ENCODE peak calls at places on chromosomes 13 and 19, in nine cellular contexts. I, W, H, Y, G, E, X, V and K are unnamed samples.

GRCh38 chr13:60335531-60335930 is 61.5 kb upstream of the TDRD3 start:
- DNase-seq in I (no peak), W (no peak), H (no peak), Y (peak; percentile 23), G (peak; percentile 12), E (no peak), X (no peak), V (peak; percentile 35), K (peak; percentile 30)

GRCh38 chr19:3950871-3951861 is 18.3 kb downstream of the NMRK2 start:
- DNase-seq in I (peak; percentile 45), W (peak; percentile 64), H (no peak), Y (no peak), G (no peak), E (no peak), X (peak; percentile 87), V (no peak), K (no peak)

GRCh38 chr13:77042566-77043177 is 15.7 kb upstream of the FBXL3 start:
- DNase-seq in I (no peak), W (no peak), H (no peak), Y (no peak), G (no peak), E (no peak), X (no peak), V (no peak), K (no peak)

GRCh38 chr19:42422576-42423461 is 4.4 kb downstream of the LIPE start:
- DNase-seq in I (no peak), W (no peak), H (no peak), Y (no peak), G (no peak), E (no peak), X (no peak), V (peak; percentile 22), K (no peak)

GRCh38 chr19:6521718-6522646 is 8.8 kb upstream of the TNFSF9 start:
- DNase-seq in I (no peak), W (no peak), H (no peak), Y (peak; percentile 45), G (no peak), E (peak; percentile 88), X (peak; percentile 63), V (no peak), K (peak; percentile 36)

GRCh38 chr19:2495130-2495641 is 19.3 kb downstream of the GADD45B start:
- DNase-seq in I (peak; percentile 89), W (no peak), H (peak; percentile 96), Y (peak; percentile 42), G (no peak), E (no peak), X (no peak), V (peak; percentile 58), K (peak; percentile 69)

GRCh38 chr13:25806304-25806974 is 245.4 kb downstream of the SHISA2 start:
- DNase-seq in I (no peak), W (no peak), H (no peak), Y (no peak), G (peak; percentile 67), E (no peak), X (no peak), V (peak; percentile 21), K (no peak)

GRCh38 chr19:3366104-3366760 is at the start of gene NFIC:
- DNase-seq in I (peak; percentile 88), W (peak; percentile 77), H (peak; percentile 95), Y (peak; percentile 84), G (peak; percentile 74), E (no peak), X (peak; percentile 92), V (peak; percentile 89), K (peak; percentile 87)

GRCh38 chr19:15479391-15480345 is at the start of gene PGLYRP2:
- DNase-seq in I (no peak), W (no peak), H (no peak), Y (no peak), G (no peak), E (no peak), X (no peak), V (no peak), K (peak; percentile 14)

GRCh38 chr13:79782541-79783216 is 301.7 kb downstream of the NDFIP2 start:
- DNase-seq in I (peak; percentile 51), W (peak; percentile 10), H (no peak), Y (no peak), G (peak; percentile 86), E (peak; percentile 58), X (no peak), V (peak; percentile 74), K (peak; percentile 87)

GRCh38 chr13:73983109-73983508 is 151.1 kb downstream of the KLF12 start:
- DNase-seq in I (no peak), W (no peak), H (no peak), Y (no peak), G (no peak), E (no peak), X (no peak), V (no peak), K (peak; percentile 18)

GRCh38 chr13:22278336-22278929 is 607.6 kb downstream of the FGF9 start:
- DNase-seq in I (peak; percentile 39), W (no peak), H (no peak), Y (peak; percentile 12), G (no peak), E (no peak), X (peak; percentile 5), V (peak; percentile 0), K (no peak)
- TF ChIP-seq CTCF in I (peak; percentile 17), W (no peak), H (no peak), Y (peak; percentile 25), G (peak; percentile 6), E (peak; percentile 64), X (peak; percentile 11), V (no peak), K (no peak)

GRCh38 chr19:13134626-13135025 is 15.5 kb downstream of the STX10 start:
- DNase-seq in I (no peak), W (no peak), H (no peak), Y (no peak), G (no peak), E (no peak), X (no peak), V (no peak), K (no peak)

GRCh38 chr19:13130886-13131490 is 12.9 kb downstream of the NACC1 start:
- DNase-seq in I (no peak), W (no peak), H (no peak), Y (no peak), G (no peak), E (no peak), X (no peak), V (no peak), K (no peak)

GRCh38 chr19:13132471-13133166 is 14.6 kb downstream of the NACC1 start:
- DNase-seq in I (no peak), W (no peak), H (no peak), Y (peak; percentile 78), G (peak; percentile 84), E (no peak), X (no peak), V (peak; percentile 48), K (peak; percentile 33)

GRCh38 chr19:13135068-13136062 is 14.8 kb downstream of the STX10 start:
- DNase-seq in I (no peak), W (no peak), H (no peak), Y (no peak), G (no peak), E (no peak), X (no peak), V (no peak), K (no peak)

GRCh38 chr19:13133241-13133870 is 15.3 kb downstream of the NACC1 start:
- DNase-seq in I (no peak), W (no peak), H (no peak), Y (no peak), G (no peak), E (no peak), X (no peak), V (no peak), K (no peak)
- TF ChIP-seq CTCF in I (no peak), W (no peak), H (no peak), Y (no peak), G (no peak), E (no peak), X (no peak), V (no peak), K (no peak)

DNA sequence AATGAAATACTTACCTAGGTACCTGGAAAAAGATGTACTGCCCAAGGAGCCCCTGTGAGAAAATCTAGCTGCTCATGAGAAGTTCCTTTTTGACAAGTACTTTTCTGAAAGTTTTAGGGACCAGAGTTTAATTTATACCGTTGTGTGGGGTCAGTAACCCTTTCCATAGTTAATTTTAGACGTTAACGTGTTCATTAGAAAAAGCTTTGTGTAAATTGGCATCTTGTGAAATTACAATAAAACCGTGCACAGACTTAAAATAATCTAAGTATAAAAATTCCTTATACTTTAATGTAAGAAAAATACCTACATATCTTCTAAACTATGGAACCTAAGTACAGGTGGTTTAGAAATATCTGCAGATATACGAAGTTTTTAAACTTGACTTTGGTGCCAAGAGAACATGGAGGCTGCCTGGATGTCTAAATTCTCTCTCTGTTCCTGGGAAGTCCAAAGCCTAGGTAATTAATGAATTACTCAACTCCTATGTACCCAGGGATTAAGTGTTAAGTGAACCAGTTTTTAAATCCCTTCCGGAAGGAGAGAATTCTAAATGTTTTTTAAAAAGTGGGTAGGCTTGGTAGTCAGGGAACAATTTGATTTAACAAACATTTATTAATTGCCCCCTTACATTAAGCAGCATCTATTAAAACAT is 50.2 kb upstream of the PDX1 start:
- DNase-seq in I (no peak), W (no peak), H (no peak), Y (no peak), G (no peak), E (no peak), X (no peak), V (no peak), K (no peak)
- TF ChIP-seq CTCF in I (no peak), W (no peak), H (no peak), Y (no peak), G (no peak), E (no peak), X (no peak), V (no peak), K (no peak)

GRCh38 chr19:44581288-44581687 is 32.1 kb upstream of the IGSF23 start:
- DNase-seq in I (no peak), W (no peak), H (peak; percentile 6), Y (no peak), G (no peak), E (no peak), X (no peak), V (no peak), K (no peak)

GRCh38 chr19:44585371-44586141 is 27.8 kb upstream of the IGSF23 start:
- DNase-seq in I (no peak), W (no peak), H (peak; percentile 32), Y (peak; percentile 42), G (peak; percentile 49), E (no peak), X (no peak), V (peak; percentile 49), K (peak; percentile 61)

GRCh38 chr19:44579663-44580365 is 33.5 kb upstream of the IGSF23 start:
- DNase-seq in I (no peak), W (no peak), H (no peak), Y (no peak), G (no peak), E (no peak), X (no peak), V (no peak), K (no peak)

GRCh38 chr19:44580366-44580895 is 32.9 kb upstream of the IGSF23 start:
- DNase-seq in I (no peak), W (no peak), H (peak; percentile 74), Y (no peak), G (no peak), E (no peak), X (no peak), V (no peak), K (no peak)

GRCh38 chr19:44582581-44583265 is 30.6 kb upstream of the IGSF23 start:
- DNase-seq in I (peak; percentile 62), W (peak; percentile 53), H (peak; percentile 69), Y (peak; percentile 31), G (no peak), E (no peak), X (peak; percentile 73), V (peak; percentile 46), K (peak; percentile 48)
- TF ChIP-seq CTCF in I (peak; percentile 24), W (peak; percentile 85), H (no peak), Y (peak; percentile 73), G (peak; percentile 31), E (peak; percentile 84), X (peak; percentile 95), V (peak; percentile 77), K (peak; percentile 76)